ENCODE peak calls at places on chromosomes 3 and 15, in six cellular contexts. R, X, F, B, O and T are unnamed samples.

GRCh38 chr3:169591983-169592644 is 71.4 kb downstream of the MECOM start:
- DNase-seq in O (no peak), R (no peak), F (peak; percentile 46), B (no peak), X (no peak), T (peak; percentile 9)

GRCh38 chr3:32323605-32324004 is 68.0 kb upstream of the CMTM7 start:
- DNase-seq in B (no peak), O (no peak), X (no peak), R (no peak), F (no peak), T (no peak)

GRCh38 chr3:126053949-126054569 is 29.9 kb downstream of the SLC41A3 start:
- DNase-seq in X (no peak), O (no peak), B (no peak), F (no peak), R (no peak), T (no peak)

GRCh38 chr3:142337994-142338393 is 109.8 kb downstream of the XRN1 start:
- DNase-seq in F (no peak), O (no peak), B (no peak), R (peak; percentile 35), X (no peak), T (no peak)

GRCh38 chr3:157107037-157107436 is 52.9 kb downstream of the CCNL1 start:
- DNase-seq in X (no peak), F (no peak), B (no peak), R (no peak), O (no peak), T (no peak)

GRCh38 chr3:183155499-183155898 is 7.0 kb downstream of the LAMP3 start:
- DNase-seq in B (no peak), X (no peak), O (no peak), R (no peak), F (no peak), T (no peak)

GRCh38 chr3:20422391-20422790 is 236.4 kb upstream of the SGO1 start:
- DNase-seq in R (no peak), O (no peak), X (no peak), B (no peak), F (no peak), T (no peak)

GRCh38 chr3:15803913-15804312 is 6.1 kb upstream of the ANKRD28 start:
- DNase-seq in R (no peak), X (no peak), O (no peak), B (no peak), F (no peak), T (no peak)

GRCh38 chr3:157073810-157074209 is 86.1 kb downstream of the CCNL1 start:
- DNase-seq in F (peak; percentile 62), O (no peak), X (no peak), R (no peak), B (no peak), T (peak; percentile 92)

GRCh38 chr3:32310336-32310735 is 71.9 kb downstream of the CMTM8 start:
- DNase-seq in O (no peak), B (no peak), R (no peak), F (no peak), X (no peak), T (no peak)

GRCh38 chr3:123660900-123661299 is 76.0 kb upstream of the HACD2 start:
- DNase-seq in X (no peak), O (peak; percentile 97), F (peak; percentile 98), B (peak; percentile 87), R (no peak), T (peak; percentile 97)

GRCh38 chr3:157226173-157226847 is 66.4 kb upstream of the CCNL1 start:
- DNase-seq in X (no peak), F (peak; percentile 63), B (no peak), R (no peak), O (no peak), T (peak; percentile 72)

GRCh38 chr3:148757238-148757930 is 59.7 kb downstream of the AGTR1 start:
- DNase-seq in O (no peak), F (peak; percentile 82), R (peak; percentile 88), X (no peak), B (no peak), T (peak; percentile 91)

GRCh38 chr15:90095521-90095959 is 6.7 kb downstream of the IDH2 start:
- DNase-seq in X (no peak), R (peak; percentile 1), O (no peak), B (no peak), F (no peak), T (no peak)

GRCh38 chr3:71389191-71389590 is 194.3 kb downstream of the FOXP1 start:
- DNase-seq in X (no peak), F (no peak), B (no peak), O (no peak), R (no peak), T (no peak)

GRCh38 chr15:56243117-56243773 is 434 bp downstream of the RFX7 start:
- DNase-seq in F (peak; percentile 27), R (peak; percentile 76), B (peak; percentile 73), O (peak; percentile 41), X (peak; percentile 65), T (peak; percentile 66)

GRCh38 chr3:30548605-30549004 is 57.8 kb upstream of the TGFBR2 start:
- DNase-seq in R (peak; percentile 29), X (peak; percentile 61), B (no peak), O (no peak), F (peak; percentile 42), T (no peak)

GRCh38 chr3:190696777-190697501 is 165.6 kb downstream of the GMNC start:
- DNase-seq in F (peak; percentile 79), X (no peak), O (no peak), B (no peak), R (peak; percentile 53), T (peak; percentile 86)

GRCh38 chr3:45551214-45552010 is 43.1 kb upstream of the LIMD1 start:
- DNase-seq in B (no peak), X (peak; percentile 77), O (peak; percentile 65), R (peak; percentile 14), F (peak; percentile 98), T (peak; percentile 94)

GRCh38 chr3:65678480-65678879 is 360.2 kb downstream of the MAGI1 start:
- DNase-seq in R (no peak), B (no peak), X (no peak), F (no peak), O (no peak), T (no peak)

GRCh38 chr3:193552911-193553310 is 1.8 kb downstream of the ATP13A4 start:
- DNase-seq in B (no peak), X (no peak), F (no peak), R (no peak), O (no peak), T (no peak)

GRCh38 chr3:45915518-45916231 is 27.6 kb upstream of the CXCR6 start:
- DNase-seq in F (peak; percentile 79), O (no peak), B (peak; percentile 45), X (peak; percentile 43), R (peak; percentile 80), T (peak; percentile 77)

GRCh38 chr15:84727429-84727828 is 11.5 kb upstream of the SEC11A start:
- DNase-seq in O (no peak), X (no peak), F (no peak), R (no peak), B (no peak), T (no peak)

GRCh38 chr3:98761656-98762229 is 1.4 kb upstream of the ST3GAL6 start:
- DNase-seq in F (no peak), B (no peak), X (no peak), O (no peak), R (peak; percentile 71), T (no peak)

GRCh38 chr3:161274691-161275298 is 53.7 kb downstream of the NMD3 start:
- DNase-seq in F (peak; percentile 78), B (no peak), R (peak; percentile 70), X (peak; percentile 58), O (no peak), T (peak; percentile 70)

GRCh38 chr3:27591811-27592210 is 107.6 kb upstream of the SLC4A7 start:
- DNase-seq in O (no peak), B (no peak), X (no peak), R (no peak), F (peak; percentile 16), T (no peak)

GRCh38 chr3:45657853-45658252 is 31.3 kb upstream of the SACM1L start:
- DNase-seq in O (no peak), F (no peak), B (no peak), R (no peak), X (no peak), T (no peak)

GRCh38 chr3:180934638-180935037 is 22.2 kb downstream of the FXR1 start:
- DNase-seq in R (no peak), X (no peak), B (no peak), O (no peak), F (peak; percentile 40), T (no peak)

GRCh38 chr3:60294181-60294580 is 957.1 kb downstream of the FHIT start:
- DNase-seq in B (no peak), X (no peak), F (peak; percentile 12), O (no peak), R (no peak), T (peak; percentile 34)

GRCh38 chr3:196868297-196868661 is 559 bp downstream of the SENP5 start:
- DNase-seq in F (peak; percentile 27), B (no peak), R (no peak), X (peak; percentile 21), O (no peak), T (peak; percentile 65)

GRCh38 chr3:196872316-196872715 is 4.6 kb downstream of the SENP5 start:
- DNase-seq in B (no peak), F (no peak), X (no peak), R (no peak), O (no peak), T (no peak)

GRCh38 chr3:196867507-196868296 is at the start of gene SENP5:
- DNase-seq in F (peak; percentile 88), O (peak; percentile 80), R (peak; percentile 94), X (peak; percentile 94), B (peak; percentile 97), T (peak; percentile 97)

DNA sequence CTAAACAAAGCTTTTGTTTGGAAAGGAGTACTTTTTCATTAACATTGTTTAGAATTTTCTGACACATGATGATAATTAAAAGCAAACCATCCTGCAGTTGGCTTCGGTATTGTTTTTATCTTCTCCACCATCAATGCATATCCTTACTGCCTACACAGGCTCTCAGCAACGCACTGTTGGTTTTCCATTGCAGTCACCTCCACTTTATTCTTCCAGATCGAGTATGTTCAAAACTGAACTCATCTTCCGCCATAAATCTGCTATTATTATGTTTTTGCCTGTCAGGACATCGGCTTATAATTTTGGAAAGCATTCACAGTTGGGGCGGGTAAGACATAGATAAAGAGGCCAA is 589 bp upstream of the SENP5 start:
- DNase-seq in O (no peak), F (no peak), B (no peak), R (no peak), X (no peak), T (no peak)
- H3K4me3 ChIP-seq in O (peak overlapping the region; percentile 99), F (peak overlapping the region; percentile 51), B (peak overlapping the region; percentile 99), R (peak overlapping the region; percentile 71), X (peak overlapping the region; percentile 98), T (peak overlapping the region; percentile 99)

GRCh38 chr3:72483554-72484104 is 364.6 kb downstream of the SHQ1 start:
- DNase-seq in O (no peak), X (no peak), B (no peak), R (no peak), F (no peak), T (no peak)
- H3K4me3 ChIP-seq in O (peak overlapping the region; percentile 42), X (no peak overlapping the region), B (no peak overlapping the region), R (no peak overlapping the region), F (no peak overlapping the region), T (no peak overlapping the region)

GRCh38 chr3:4232798-4233197 is 70.4 kb upstream of the SETMAR start:
- DNase-seq in R (no peak), F (no peak), X (no peak), O (no peak), B (no peak), T (no peak)
- H3K4me3 ChIP-seq in R (no peak overlapping the region), F (no peak overlapping the region), X (no peak overlapping the region), O (no peak overlapping the region), B (no peak overlapping the region), T (no peak overlapping the region)

GRCh38 chr3:86815880-86816279 is 175.1 kb downstream of the VGLL3 start:
- DNase-seq in O (no peak), X (no peak), B (no peak), R (no peak), F (no peak), T (no peak)

GRCh38 chr3:86814321-86814720 is 176.6 kb downstream of the VGLL3 start:
- DNase-seq in F (no peak), B (no peak), X (no peak), R (no peak), O (no peak), T (no peak)

GRCh38 chr3:86814918-86815655 is 175.9 kb downstream of the VGLL3 start:
- DNase-seq in B (no peak), F (peak; percentile 59), X (no peak), R (no peak), O (no peak), T (peak; percentile 59)
- H3K4me3 ChIP-seq in B (no peak overlapping the region), F (no peak overlapping the region), X (no peak overlapping the region), R (no peak overlapping the region), O (no peak overlapping the region), T (no peak overlapping the region)